ENCODE peak calls at places on chromosomes 3 and 15, in eight cellular contexts. A, R, M, N, G, U, T and K are unnamed samples. For H3K4me1, the result is how much of the 10 kb centered on the place peaks cover.

GRCh38 chr3:197003461-197004385 is 25.9 kb downstream of the MELTF start:
- DNase-seq in U (no peak), M (no peak), G (no peak), T (peak), N (peak), R (no peak), A (no peak), K (peak)

GRCh38 chr15:55694652-55695150 is 48.3 kb downstream of the PRTG start:
- DNase-seq in T (no peak), A (no peak), N (no peak), M (no peak), U (no peak), G (peak), R (no peak), K (no peak)

GRCh38 chr3:96214941-96215340 is 599.5 kb upstream of the EPHA6 start:
- DNase-seq in G (no peak), T (no peak), N (no peak), M (no peak), U (no peak), A (no peak), R (no peak), K (no peak)

GRCh38 chr3:131193671-131194291 is 167.1 kb downstream of the NEK11 start:
- DNase-seq in T (no peak), A (no peak), M (no peak), U (no peak), R (no peak), G (peak), N (no peak), K (no peak)

GRCh38 chr3:155079795-155080546 is at the start of gene MME:
- DNase-seq in U (no peak), M (peak), R (no peak), A (no peak), N (no peak), G (no peak), T (peak), K (peak)

GRCh38 chr3:14133876-14134275 is 9.0 kb downstream of the TMEM43 start:
- DNase-seq in R (no peak), G (no peak), U (no peak), A (no peak), T (no peak), M (no peak), N (no peak), K (no peak)

GRCh38 chr3:72100062-72100511 is 315.1 kb upstream of the PROK2 start:
- DNase-seq in G (no peak), U (no peak), N (no peak), T (no peak), A (no peak), R (no peak), M (no peak), K (peak)

GRCh38 chr3:31341130-31341529 is 191.6 kb upstream of the STT3B start:
- DNase-seq in G (peak), A (no peak), M (no peak), N (no peak), U (no peak), R (no peak), T (peak), K (no peak)

GRCh38 chr15:68301300-68301699 is 23.8 kb downstream of the FEM1B start:
- DNase-seq in N (no peak), G (no peak), U (peak), T (no peak), A (no peak), M (no peak), R (no peak), K (no peak)

GRCh38 chr15:78993931-78994530 is 49.2 kb upstream of the CTSH start:
- DNase-seq in T (no peak), N (no peak), M (no peak), R (no peak), G (no peak), A (no peak), U (no peak), K (no peak)

GRCh38 chr3:149174901-149175300 is 45.5 kb downstream of the HPS3 start:
- DNase-seq in G (no peak), U (no peak), A (no peak), R (no peak), T (no peak), M (no peak), N (no peak), K (no peak)

GRCh38 chr15:98983333-98983732 is 24.3 kb downstream of the PGPEP1L start:
- DNase-seq in A (no peak), M (peak), R (peak), N (peak), U (peak), T (peak), G (peak), K (no peak)

GRCh38 chr3:125057186-125057850 is 1.5 kb upstream of the HEG1 start:
- DNase-seq in M (no peak), U (no peak), G (no peak), R (no peak), A (no peak), N (no peak), T (no peak), K (no peak)

GRCh38 chr3:114587973-114588372 is 294.1 kb downstream of the TIGIT start:
- DNase-seq in R (no peak), N (no peak), G (no peak), U (no peak), T (no peak), A (no peak), M (no peak), K (no peak)

GRCh38 chr3:63364495-63364894 is 86.4 kb downstream of the SYNPR start:
- DNase-seq in T (no peak), A (no peak), G (no peak), N (no peak), R (no peak), M (no peak), U (no peak), K (no peak)

DNA sequence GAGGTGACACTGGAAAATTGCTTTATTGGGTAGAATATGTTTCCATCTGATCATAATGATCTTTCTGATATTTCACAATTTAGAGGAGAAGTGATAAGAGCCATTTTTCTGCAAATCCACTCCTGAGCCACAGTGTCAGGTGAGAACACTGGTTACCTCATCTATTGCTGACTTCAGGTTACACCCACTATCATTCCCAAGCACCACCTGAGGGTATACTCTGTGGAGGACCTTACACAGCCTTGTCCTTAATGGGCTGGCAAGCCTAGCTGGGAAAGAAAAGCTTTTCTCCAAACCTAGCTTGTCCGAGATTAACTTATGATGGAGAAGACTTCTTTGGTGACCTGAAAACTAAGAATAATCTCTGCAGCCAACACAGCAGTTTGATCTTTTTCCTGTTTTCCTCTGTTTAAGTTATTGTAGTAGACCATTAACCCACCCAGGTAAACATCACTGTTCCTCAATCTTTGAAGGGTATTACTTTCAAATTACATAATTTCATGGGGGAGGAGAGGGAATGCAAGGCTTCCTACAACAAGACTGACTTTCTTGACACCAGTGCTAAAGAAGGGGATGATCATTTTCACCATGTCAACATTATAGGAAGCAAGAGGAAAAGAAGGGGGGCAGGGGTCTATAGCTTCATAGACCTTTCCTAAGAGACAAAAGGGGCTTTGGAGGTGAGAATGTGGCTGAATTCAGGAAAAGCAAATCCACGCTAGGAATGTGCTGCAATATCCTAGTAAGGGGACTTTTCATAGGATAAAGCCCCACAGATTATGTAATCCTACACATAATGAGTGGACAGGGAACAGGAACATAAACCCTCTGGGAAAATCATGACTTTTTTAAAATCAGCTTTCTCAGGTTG is 1.7 kb downstream of the NCEH1 start:
- DNase-seq in N (no peak), A (no peak), G (no peak), M (no peak), U (no peak), R (no peak), T (no peak), K (no peak)
- TF ChIP-seq POLR2A in N (peak), A (no peak), G (no peak), M (no peak), U (no peak), R (no peak), T (no peak), K (no peak)

DNA sequence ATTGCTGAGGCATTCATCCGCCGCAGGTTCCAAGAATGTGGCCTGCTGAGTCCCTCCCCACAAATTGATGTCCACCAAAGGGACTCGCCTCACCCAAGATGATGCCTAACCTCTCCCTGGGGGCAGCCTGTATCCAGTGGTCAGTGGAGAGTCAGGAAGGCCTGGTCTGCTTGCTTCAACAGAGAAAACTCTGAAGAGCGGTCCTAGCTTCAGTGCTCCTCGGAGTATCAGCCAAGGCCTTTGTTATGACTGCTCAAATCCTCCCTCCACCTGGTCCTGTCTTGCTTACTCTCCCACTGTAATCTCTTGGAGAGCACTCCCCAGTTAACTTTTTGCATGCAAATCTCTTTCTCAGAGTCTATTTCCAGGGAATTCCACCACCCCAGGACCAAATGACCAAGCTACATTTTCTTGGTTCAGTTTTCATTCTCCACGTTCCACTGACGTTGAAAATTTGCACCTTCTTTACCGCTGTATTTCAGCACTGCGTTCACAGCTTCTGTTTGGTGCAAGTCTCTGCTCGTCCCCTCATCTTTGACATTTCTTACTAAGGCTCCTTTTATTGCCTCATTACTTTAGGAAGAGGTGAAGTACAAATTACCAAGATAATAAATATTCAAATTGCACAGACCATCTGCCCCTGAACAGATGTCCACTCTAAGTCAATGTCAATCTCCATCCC is 22.3 kb downstream of the CMTM7 start:
- DNase-seq in A (no peak), M (no peak), R (no peak), G (no peak), N (no peak), U (no peak), T (no peak), K (no peak)
- H3K4me1 ChIP-seq in A (under half), M (under half), R (under half), G (under half), N (under half), U (under half), T (under half), K (under half)

GRCh38 chr3:119973276-119973675 is 121.0 kb downstream of the GSK3B start:
- DNase-seq in U (no peak), G (peak), A (no peak), R (no peak), M (no peak), N (no peak), T (no peak), K (no peak)

GRCh38 chr3:119976214-119976613 is 118.0 kb downstream of the GSK3B start:
- DNase-seq in M (no peak), A (no peak), U (no peak), G (no peak), T (no peak), R (no peak), N (no peak), K (no peak)

GRCh38 chr3:119978554-119979208 is 115.6 kb downstream of the GSK3B start:
- DNase-seq in R (no peak), G (no peak), N (no peak), T (no peak), U (no peak), A (no peak), M (no peak), K (no peak)

GRCh38 chr3:119977353-119977752 is 116.9 kb downstream of the GSK3B start:
- DNase-seq in R (no peak), U (no peak), T (no peak), G (no peak), N (no peak), M (no peak), A (no peak), K (no peak)

DNA sequence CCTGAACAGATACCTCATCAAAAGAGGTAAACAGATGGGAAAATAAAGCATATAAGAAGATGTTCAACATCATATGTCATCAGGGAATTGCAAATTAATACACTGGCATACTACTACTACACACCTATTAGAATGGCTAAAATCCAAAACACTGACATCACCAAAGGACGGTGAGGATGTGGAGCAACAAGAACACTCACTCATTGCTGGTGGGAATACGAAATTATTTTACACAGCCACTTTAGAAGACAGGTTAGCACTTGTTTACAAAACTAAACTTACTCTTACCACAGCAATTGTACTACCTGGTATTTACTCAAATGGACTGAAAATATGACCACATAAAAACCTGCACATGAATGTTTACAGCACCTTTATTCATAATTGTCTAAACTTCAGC is 119.6 kb downstream of the GSK3B start:
- DNase-seq in N (no peak), U (no peak), M (no peak), A (no peak), T (no peak), R (no peak), G (no peak), K (no peak)
- H3K27ac ChIP-seq in N (no peak), U (no peak), M (no peak), A (no peak), T (no peak), R (no peak), G (no peak), K (no peak)

GRCh38 chr3:9825461-9826040 is 15.5 kb downstream of the TTLL3 start:
- DNase-seq in M (no peak), R (no peak), A (no peak), T (no peak), G (no peak), U (no peak), N (no peak), K (no peak)
- TF ChIP-seq POLR2A in M (no peak), R (no peak), A (no peak), T (no peak), G (no peak), U (no peak), N (no peak), K (no peak)

GRCh38 chr3:177127008-177127407 is 70.3 kb downstream of the TBL1XR1 start:
- DNase-seq in A (no peak), G (no peak), T (no peak), R (no peak), U (no peak), N (no peak), M (no peak), K (no peak)

GRCh38 chr3:177122183-177122856 is 75.0 kb downstream of the TBL1XR1 start:
- DNase-seq in N (no peak), M (no peak), R (no peak), G (no peak), T (no peak), U (no peak), A (no peak), K (no peak)

GRCh38 chr3:177123820-177124219 is 73.5 kb downstream of the TBL1XR1 start:
- DNase-seq in A (no peak), N (no peak), M (no peak), G (no peak), R (no peak), U (no peak), T (no peak), K (no peak)

GRCh38 chr3:177124882-177125281 is 72.4 kb downstream of the TBL1XR1 start:
- DNase-seq in T (no peak), M (no peak), R (no peak), G (no peak), U (no peak), A (no peak), N (no peak), K (no peak)

DNA sequence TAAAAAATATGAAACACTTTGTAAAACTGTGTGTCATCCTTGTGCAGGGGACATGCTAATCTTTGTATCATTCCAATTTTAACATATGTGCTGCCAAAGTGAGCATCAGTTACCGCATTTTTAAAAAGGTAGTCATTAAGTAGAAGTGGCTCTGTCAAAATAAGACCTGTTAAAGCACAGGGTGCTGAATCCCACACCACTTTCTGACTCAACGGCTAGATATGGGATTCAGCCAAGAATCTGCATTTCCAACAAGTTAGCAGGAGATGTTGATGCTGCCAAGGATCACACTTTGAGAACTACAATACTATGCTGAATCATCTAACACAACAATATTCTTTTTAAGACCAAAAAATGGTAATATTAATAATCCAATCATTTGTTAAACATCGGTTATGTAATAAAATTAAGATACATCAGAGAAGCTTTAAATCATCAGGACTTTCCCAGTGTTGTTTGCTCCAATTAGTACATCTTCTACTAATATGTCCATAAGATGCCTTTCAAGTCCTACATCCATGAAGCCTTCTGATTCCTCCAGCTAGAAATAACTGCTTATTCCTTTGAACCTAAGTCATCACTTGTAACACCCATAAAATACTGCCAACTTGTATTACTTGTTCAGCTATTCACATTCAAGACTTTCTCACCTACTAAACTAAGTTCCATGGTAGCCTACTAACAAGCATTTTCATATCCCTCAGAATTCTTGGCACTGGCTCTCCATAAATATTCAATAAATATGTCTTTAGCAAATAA is 71.1 kb downstream of the TBL1XR1 start:
- DNase-seq in U (no peak), M (no peak), A (no peak), G (no peak), T (no peak), R (no peak), N (no peak), K (no peak)
- H3K4me1 ChIP-seq in U (under half), M (under half), A (under half), G (under half), T (under half), R (under half), N (half or more), K (under half)

GRCh38 chr3:21195203-21195602 is 555.8 kb downstream of the ZNF385D start:
- DNase-seq in R (no peak), T (no peak), M (no peak), U (no peak), N (no peak), G (no peak), A (no peak), K (no peak)
- H3K27ac ChIP-seq in R (no peak), T (no peak), M (no peak), U (no peak), N (no peak), G (no peak), A (no peak), K (no peak)

GRCh38 chr15:80152896-80153876 is at the start of gene FAH:
- DNase-seq in M (no peak), T (no peak), N (peak), G (no peak), R (no peak), A (no peak), U (no peak), K (no peak)
- TF ChIP-seq POLR2A in M (no peak), T (no peak), N (peak), G (peak), R (peak), A (no peak), U (peak), K (peak)

GRCh38 chr3:151199569-151200438 is 3.2 kb downstream of the GPR171 start:
- DNase-seq in T (no peak), N (no peak), U (no peak), G (no peak), M (no peak), R (no peak), A (no peak), K (no peak)

GRCh38 chr3:151201046-151201730 is 1.8 kb downstream of the GPR171 start:
- DNase-seq in M (no peak), U (no peak), T (no peak), N (no peak), R (no peak), A (no peak), G (no peak), K (no peak)

GRCh38 chr3:151198849-151199248 is 4.2 kb downstream of the GPR171 start:
- DNase-seq in A (no peak), G (no peak), M (no peak), N (no peak), U (no peak), R (no peak), T (no peak), K (no peak)

GRCh38 chr3:151197981-151198767 is 4.8 kb downstream of the GPR171 start:
- DNase-seq in U (no peak), T (no peak), M (no peak), R (no peak), A (no peak), N (no peak), G (no peak), K (no peak)

DNA sequence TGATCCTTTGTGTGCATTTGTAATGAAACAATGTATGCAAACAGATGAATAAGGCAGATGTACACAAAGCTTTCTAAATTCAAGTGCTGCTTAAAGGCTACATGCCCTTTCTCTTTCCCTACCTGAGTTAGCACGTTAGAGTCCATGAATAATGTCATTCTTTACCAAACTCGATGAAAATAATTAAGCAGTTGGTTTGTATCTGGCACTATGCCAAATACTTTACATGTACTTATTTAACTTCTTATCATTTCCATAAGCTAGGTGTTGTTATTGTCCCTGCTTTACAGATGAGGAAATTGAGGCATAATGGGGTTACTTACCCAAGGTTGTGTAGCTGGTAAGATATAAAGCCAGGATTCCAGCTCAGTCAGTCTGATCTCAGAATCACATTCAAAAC is 2.4 kb downstream of the GPR171 start:
- DNase-seq in T (no peak), A (no peak), M (no peak), N (no peak), U (no peak), G (no peak), R (no peak), K (no peak)
- H3K4me1 ChIP-seq in T (under half), A (under half), M (under half), N (under half), U (under half), G (under half), R (under half), K (under half)